ENCODE peak calls at places on chromosome 18, in six cellular contexts. S is heart right ventricle; U is CD8-positive, alpha-beta T cell; F is testis; V is vagina; A is SJSA1. B is an unnamed sample. For H3K4me1, the result is how much of the 10 kb centered on the place peaks cover.

GRCh38 chr18:30248061-30248460 is 794.5 kb downstream of the DSC3 start:
- DNase-seq in A (no peak), U (no peak), V (no peak), F (no peak), S (no peak), B (no peak)

GRCh38 chr18:60555629-60556028 is 183.1 kb upstream of the MC4R start:
- DNase-seq in F (no peak), A (no peak), U (no peak), V (no peak), S (no peak), B (no peak)

GRCh38 chr18:79397288-79397829 is 1.6 kb downstream of the NFATC1 start:
- DNase-seq in U (no peak), F (no peak), A (no peak), S (no peak), V (no peak), B (no peak)

GRCh38 chr18:4284528-4284927 is 170.6 kb downstream of the DLGAP1 start:
- DNase-seq in V (no peak), S (no peak), F (no peak), A (no peak), U (no peak), B (no peak)

GRCh38 chr18:46421973-46422551 is 235.0 kb downstream of the LOXHD1 start:
- DNase-seq in V (no peak), U (no peak), F (no peak), A (no peak), S (no peak), B (no peak)

GRCh38 chr18:11818486-11819203 is 32.6 kb upstream of the CHMP1B start:
- DNase-seq in U (peak), F (no peak), A (no peak), S (no peak), V (no peak), B (no peak)

GRCh38 chr18:47036298-47036874 is 965 bp upstream of the ELOA2 start:
- DNase-seq in S (peak), V (no peak), F (peak), A (no peak), U (no peak), B (peak)

GRCh38 chr18:13366977-13367892 is 148.7 kb downstream of the LDLRAD4 start:
- DNase-seq in S (no peak), A (no peak), V (no peak), F (no peak), U (no peak), B (no peak)

GRCh38 chr18:36066001-36066400 is 1.4 kb downstream of the RPRD1A start:
- DNase-seq in A (no peak), V (no peak), U (no peak), S (no peak), F (no peak), B (no peak)

GRCh38 chr18:14945286-14945685 is 197.3 kb downstream of the ANKRD30B start:
- DNase-seq in F (no peak), V (peak), U (no peak), S (no peak), A (no peak), B (no peak)

GRCh38 chr18:55012041-55012440 is 52.8 kb upstream of the CCDC68 start:
- DNase-seq in U (no peak), V (no peak), F (no peak), A (no peak), S (no peak), B (no peak)

GRCh38 chr18:62186656-62187542 is at the start of the genes PIGN and RELCH:
- DNase-seq in U (peak), S (peak), V (peak), F (peak), A (peak), B (peak)
- H3K4me1 ChIP-seq in U (under half), S (under half), V (half or more), F (under half), A (under half), B (under half)

GRCh38 chr18:50011813-50012445 is 183.0 kb downstream of the MYO5B start:
- DNase-seq in U (no peak), V (no peak), A (no peak), F (no peak), S (no peak), B (peak)
- H3K27ac ChIP-seq in U (no peak), V (peak), A (no peak), F (no peak), S (no peak), B (no peak)

DNA sequence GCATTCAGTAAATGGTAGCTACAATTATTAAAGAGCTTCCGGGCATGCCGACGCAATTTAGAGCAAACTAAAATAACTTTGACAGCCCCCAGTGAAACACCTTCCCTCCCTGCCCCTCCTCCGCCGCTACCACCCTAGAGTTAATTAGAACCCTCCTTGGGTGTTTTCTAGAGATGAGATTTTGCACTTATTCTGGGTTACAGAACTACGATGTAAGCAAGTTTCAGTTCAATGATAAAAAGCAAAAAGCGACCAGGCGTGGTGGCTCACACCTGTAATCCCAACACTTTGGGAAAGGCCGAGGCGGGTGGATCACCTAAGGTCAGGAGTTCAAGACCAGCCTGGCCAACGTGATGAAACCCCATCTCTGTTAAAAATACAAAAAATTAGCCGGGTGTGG is 32.6 kb downstream of the SMAD7 start:
- DNase-seq in V (no peak), A (no peak), U (no peak), S (no peak), F (no peak), B (no peak)
- H3K4me1 ChIP-seq in V (half or more), A (under half), U (under half), S (under half), F (under half), B (under half)

DNA sequence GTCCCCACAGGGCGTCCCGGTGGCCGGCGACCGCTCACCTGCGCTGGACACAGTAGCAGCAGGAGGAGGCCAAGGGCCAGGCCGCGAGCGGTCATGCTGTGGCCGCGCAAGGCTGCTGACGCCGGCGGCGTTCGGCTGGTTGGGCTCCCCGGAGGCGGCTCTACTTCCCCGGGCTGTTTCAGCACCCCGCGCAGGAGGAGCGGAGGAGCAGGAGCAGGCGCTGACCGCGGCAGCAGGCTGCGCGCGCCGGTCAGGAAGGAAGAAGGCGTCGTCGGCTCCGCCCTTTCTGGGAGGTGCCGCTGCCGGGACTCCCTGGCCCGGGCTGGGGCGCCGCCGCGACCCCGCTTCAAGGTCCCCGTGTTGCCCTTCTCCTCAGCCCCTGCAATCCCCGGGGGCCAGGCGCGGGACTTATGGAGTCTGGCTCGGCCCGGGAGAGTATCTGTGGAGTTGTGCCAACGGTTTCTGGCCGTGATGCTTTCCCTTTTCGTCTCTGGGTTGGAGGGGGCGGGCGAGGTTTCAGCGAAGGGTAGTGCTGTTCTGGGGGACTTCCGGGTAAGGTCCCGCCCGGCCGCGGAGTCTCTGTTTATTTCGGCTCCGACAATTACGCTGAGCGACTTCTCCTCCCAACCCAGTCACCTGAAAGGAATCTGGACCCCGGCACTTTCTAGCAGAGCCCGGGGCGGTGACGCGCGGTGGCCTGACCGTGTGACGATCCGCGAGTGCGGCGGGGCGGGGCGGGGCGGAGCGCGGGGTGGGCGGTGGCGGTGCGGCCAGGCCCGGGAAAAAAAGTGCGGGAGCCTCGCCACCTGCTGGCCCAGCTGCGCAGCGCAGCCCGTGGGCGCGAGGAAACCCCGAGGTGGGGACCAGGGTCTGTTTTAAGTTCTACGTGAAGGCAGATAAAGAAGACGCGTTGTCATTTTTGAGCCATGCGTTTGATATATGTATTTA is at the start of gene NPC1:
- DNase-seq in A (peak), S (peak), U (peak), V (no peak), F (peak), B (peak)
- H3K27ac ChIP-seq in A (peak), S (peak), U (peak), V (peak), F (peak), B (peak)

GRCh38 chr18:34031810-34032209 is 192.9 kb downstream of the NOL4 start:
- DNase-seq in A (no peak), S (no peak), V (no peak), U (no peak), F (no peak), B (no peak)
- H3K4me1 ChIP-seq in A (under half), S (under half), V (under half), U (under half), F (under half), B (under half)

GRCh38 chr18:10454800-10455550 is 540 bp downstream of the APCDD1 start:
- DNase-seq in U (no peak), S (no peak), V (no peak), A (no peak), F (peak), B (peak)
- H3K27ac ChIP-seq in U (no peak), S (peak), V (peak), A (no peak), F (peak), B (no peak)

GRCh38 chr18:1229634-1230033 is 325.0 kb downstream of the ADCYAP1 start:
- DNase-seq in F (no peak), A (no peak), V (no peak), U (no peak), S (no peak), B (no peak)
- H3K4me1 ChIP-seq in F (under half), A (under half), V (under half), U (under half), S (under half), B (under half)